ENCODE peak calls at places on chromosomes 2 and 18, in six cellular contexts. B is GM13976; F is stimulated activated CD8-positive, alpha-beta memory T cell treated with anti-CD3 and anti-CD28 coated beads, Interleukin-7, amount 100 ng/mL, for 4 hours; R is thoracic aorta; Q is NCI-H2081 treated with DMSO at 0.1 percent for 48 hours; Z is CD8-positive, alpha-beta T cell. M is an unnamed sample.

GRCh38 chr2:74227646-74228045 is 29.2 kb downstream of the MTHFD2 start:
- DNase-seq in B (no peak), F (no peak), R (no peak), Q (no peak), Z (no peak), M (no peak)

GRCh38 chr2:98405301-98405700 is 39.4 kb upstream of the INPP4A start:
- DNase-seq in B (no peak), F (no peak), R (no peak), Q (no peak), Z (no peak), M (no peak)

GRCh38 chr2:62423235-62423634 is 82.8 kb downstream of the TMEM17 start:
- DNase-seq in B (no peak), F (no peak), R (no peak), Q (no peak), Z (no peak), M (no peak)

GRCh38 chr2:236712304-236712703 is 142.7 kb downstream of the ACKR3 start:
- DNase-seq in B (no peak), F (no peak), R (no peak), Q (no peak), Z (no peak), M (no peak)

GRCh38 chr18:22667616-22668422 is 250.1 kb upstream of the CTAGE1 start:
- DNase-seq in B (peak), F (no peak), R (no peak), Q (no peak), Z (no peak), M (no peak)

GRCh38 chr2:41994661-41995060 is 53.2 kb upstream of the PKDCC start:
- DNase-seq in B (no peak), F (no peak), R (no peak), Q (no peak), Z (no peak), M (no peak)

GRCh38 chr18:45197526-45197970 is 417.7 kb upstream of the SLC14A2 start:
- DNase-seq in B (peak), F (no peak), R (no peak), Q (no peak), Z (no peak), M (no peak)

GRCh38 chr18:24497052-24497754 is 36.8 kb downstream of the HRH4 start:
- DNase-seq in B (no peak), F (no peak), R (no peak), Q (no peak), Z (no peak), M (no peak)

GRCh38 chr2:113098061-113098460 is 29.3 kb upstream of the IL1RN start:
- DNase-seq in B (peak), F (no peak), R (no peak), Q (no peak), Z (no peak), M (no peak)

GRCh38 chr2:62966995-62967394 is 83.6 kb upstream of the OTX1 start:
- DNase-seq in B (no peak), F (no peak), R (no peak), Q (no peak), Z (no peak), M (no peak)

GRCh38 chr2:101341901-101342624 is 33.6 kb upstream of the RNF149 start:
- DNase-seq in B (peak), F (peak), R (no peak), Q (peak), Z (peak), M (peak)

GRCh38 chr18:3164381-3164780 is 55.4 kb downstream of the MYOM1 start:
- DNase-seq in B (no peak), F (no peak), R (no peak), Q (no peak), Z (no peak), M (no peak)

GRCh38 chr18:11246466-11246865 is 97.1 kb upstream of the PIEZO2 start:
- DNase-seq in B (no peak), F (no peak), R (no peak), Q (no peak), Z (no peak), M (no peak)

GRCh38 chr18:13501896-13502295 is 224.5 kb downstream of the FAM210A start:
- DNase-seq in B (peak), F (no peak), R (no peak), Q (no peak), Z (no peak), M (no peak)

GRCh38 chr2:133352719-133353118 is 215.5 kb downstream of the NCKAP5 start:
- DNase-seq in B (no peak), F (no peak), R (no peak), Q (no peak), Z (no peak), M (no peak)

GRCh38 chr2:66575625-66576371 is 140.9 kb downstream of the MEIS1 start:
- DNase-seq in B (peak), F (no peak), R (no peak), Q (no peak), Z (no peak), M (no peak)

GRCh38 chr2:86079981-86080911 is 25.4 kb downstream of the POLR1A start:
- DNase-seq in B (peak), F (peak), R (peak), Q (no peak), Z (peak), M (peak)

GRCh38 chr2:32910883-32911598 is 35.7 kb upstream of the LTBP1 start:
- DNase-seq in B (no peak), F (no peak), R (no peak), Q (no peak), Z (no peak), M (no peak)

GRCh38 chr2:120767486-120768005 is 31.9 kb downstream of the GLI2 start:
- DNase-seq in B (no peak), F (no peak), R (no peak), Q (no peak), Z (no peak), M (no peak)

GRCh38 chr2:172736419-172737174 is 952 bp downstream of the RAPGEF4 start:
- DNase-seq in B (no peak), F (no peak), R (no peak), Q (no peak), Z (no peak), M (no peak)

GRCh38 chr2:24123212-24124002 is at the start of the genes FAM228B and PFN4:
- DNase-seq in B (peak), F (no peak), R (peak), Q (peak), Z (peak), M (peak)

GRCh38 chr2:165239826-165240618 is 808 bp downstream of the SCN2A start:
- DNase-seq in B (no peak), F (no peak), R (no peak), Q (no peak), Z (no peak), M (no peak)

GRCh38 chr2:189293164-189293563 is 113.6 kb upstream of the COL5A2 start:
- DNase-seq in B (no peak), F (no peak), R (no peak), Q (no peak), Z (no peak), M (no peak)

GRCh38 chr2:181784556-181784955 is 104.2 kb upstream of the NEUROD1 start:
- DNase-seq in B (no peak), F (no peak), R (no peak), Q (no peak), Z (no peak), M (no peak)

GRCh38 chr2:189022002-189022401 is 47.8 kb downstream of the COL3A1 start:
- DNase-seq in B (no peak), F (no peak), R (no peak), Q (no peak), Z (no peak), M (no peak)

GRCh38 chr18:57624988-57625387 is 3.4 kb upstream of the NARS1 start:
- DNase-seq in B (no peak), F (no peak), R (no peak), Q (no peak), Z (no peak), M (no peak)

GRCh38 chr2:162243305-162243693 is at the start of gene FAP:
- DNase-seq in B (no peak), F (no peak), R (no peak), Q (no peak), Z (no peak), M (no peak)

GRCh38 chr2:138267902-138268254 is 233.7 kb upstream of the SPOPL start:
- DNase-seq in B (no peak), F (no peak), R (no peak), Q (no peak), Z (no peak), M (no peak)

GRCh38 chr2:238939521-238940403 is 91.9 kb downstream of the TWIST2 start:
- DNase-seq in B (no peak), F (no peak), R (no peak), Q (no peak), Z (no peak), M (no peak)

GRCh38 chr2:18558458-18558857 is 2.0 kb downstream of the RDH14 start:
- DNase-seq in B (no peak), F (no peak), R (no peak), Q (no peak), Z (no peak), M (no peak)

GRCh38 chr18:36828157-36828629 is 609 bp downstream of the TPGS2 start:
- DNase-seq in B (no peak), F (no peak), R (no peak), Q (no peak), Z (peak), M (peak)

GRCh38 chr2:86284401-86284841 is 53.0 kb downstream of the REEP1 start:
- DNase-seq in B (no peak), F (no peak), R (no peak), Q (no peak), Z (no peak), M (no peak)

GRCh38 chr2:54605836-54606235 is 117.6 kb upstream of the EML6 start:
- DNase-seq in B (no peak), F (no peak), R (no peak), Q (no peak), Z (no peak), M (no peak)

GRCh38 chr2:209473930-209474419 is 50.1 kb downstream of the MAP2 start:
- DNase-seq in B (no peak), F (no peak), R (no peak), Q (no peak), Z (no peak), M (no peak)

GRCh38 chr2:82478641-82479040 is 1980.4 kb downstream of the SUCLG1 start:
- DNase-seq in B (no peak), F (no peak), R (no peak), Q (no peak), Z (no peak), M (no peak)

GRCh38 chr2:65300772-65301711 is 73.4 kb downstream of the ACTR2 start:
- DNase-seq in B (peak), F (peak), R (peak), Q (peak), Z (peak), M (peak)

GRCh38 chr2:65715328-65715727 is 282.9 kb upstream of the SPRED2 start:
- DNase-seq in B (no peak), F (no peak), R (no peak), Q (no peak), Z (no peak), M (no peak)